ENCODE peak calls at places on chromosomes 12 and 14, in nine cellular contexts. H, J, K, N, Y, L, G, M and U are unnamed samples.

GRCh38 chr14:84975503-84975902 is 554.4 kb upstream of the FLRT2 start:
- DNase-seq in M (no peak), Y (no peak), L (no peak), K (no peak), J (no peak), G (no peak), N (no peak), H (no peak), U (no peak)

GRCh38 chr12:56119361-56119796 is 1.3 kb downstream of the ZC3H10 start:
- DNase-seq in H (peak), J (peak), K (peak), Y (peak), L (peak), N (peak), M (peak), G (peak), U (peak)

GRCh38 chr14:35361141-35361480 is 43.4 kb downstream of the NFKBIA start:
- DNase-seq in Y (no peak), H (no peak), G (no peak), N (no peak), L (no peak), M (no peak), K (no peak), J (no peak), U (no peak)

GRCh38 chr12:109047081-109047805 is 5.1 kb upstream of the USP30 start:
- DNase-seq in K (no peak), H (no peak), Y (no peak), J (no peak), G (peak), N (no peak), M (no peak), L (no peak), U (no peak)

GRCh38 chr14:103887557-103888115 is 40.3 kb upstream of the PPP1R13B start:
- DNase-seq in J (no peak), G (no peak), H (no peak), N (no peak), L (no peak), Y (no peak), M (no peak), K (no peak), U (no peak)

GRCh38 chr14:85527006-85527405 is 2.9 kb upstream of the FLRT2 start:
- DNase-seq in G (no peak), J (no peak), N (peak), M (no peak), L (no peak), Y (no peak), K (no peak), H (no peak), U (no peak)

GRCh38 chr14:95173518-95173917 is 16.2 kb upstream of the DICER1 start:
- DNase-seq in G (no peak), Y (no peak), L (no peak), N (no peak), K (no peak), M (no peak), J (no peak), H (no peak), U (no peak)

GRCh38 chr12:89126712-89127111 is 225.6 kb downstream of the DUSP6 start:
- DNase-seq in J (no peak), N (no peak), M (no peak), G (no peak), L (no peak), K (no peak), Y (no peak), H (no peak), U (no peak)

GRCh38 chr12:49413010-49413409 is 45.7 kb downstream of the SPATS2 start:
- DNase-seq in K (no peak), G (no peak), L (no peak), N (no peak), H (no peak), Y (no peak), J (no peak), M (no peak), U (no peak)

GRCh38 chr14:52268191-52269061 is 928 bp downstream of the PTGDR start:
- DNase-seq in N (peak), J (peak), G (no peak), L (no peak), H (no peak), M (no peak), Y (no peak), K (no peak), U (no peak)

GRCh38 chr12:68440068-68440581 is 108.0 kb upstream of the MDM1 start:
- DNase-seq in Y (no peak), H (no peak), G (peak), M (no peak), N (peak), K (no peak), L (no peak), J (no peak), U (no peak)

GRCh38 chr12:32884962-32885361 is 11.6 kb downstream of the PKP2 start:
- DNase-seq in L (no peak), N (no peak), J (no peak), H (no peak), Y (no peak), G (no peak), M (no peak), K (no peak), U (no peak)

GRCh38 chr12:54716284-54716683 is 68.1 kb upstream of the DCD start:
- DNase-seq in Y (no peak), J (no peak), H (no peak), L (no peak), K (no peak), M (no peak), G (no peak), N (no peak), U (no peak)

GRCh38 chr12:109085590-109085989 is 7.7 kb downstream of the ALKBH2 start:
- DNase-seq in K (no peak), G (no peak), H (no peak), L (no peak), M (no peak), N (no peak), J (no peak), Y (no peak), U (no peak)